ENCODE peak calls at places on chromosome 22, in seven cellular contexts. I is GM23248; N is SJSA1; O is prostate gland; G is MM.1S; C is effector memory CD4-positive, alpha-beta T cell; A is lower lobe of right lung. H is an unnamed sample.

GRCh38 chr22:29352778-29353177 is 35.6 kb downstream of the AP1B1 start:
- DNase-seq in I (no peak), N (no peak), O (no peak), G (no peak), C (no peak), A (peak; percentile 3), H (no peak)

GRCh38 chr22:30873086-30873650 is 95.4 kb downstream of the MORC2 start:
- DNase-seq in I (no peak), N (no peak), O (no peak), G (no peak), C (no peak), A (peak; percentile 13), H (peak; percentile 35)

GRCh38 chr22:25159028-25159427 is 40.6 kb upstream of the CRYBB3 start:
- DNase-seq in I (peak; percentile 9), N (no peak), O (no peak), G (no peak), C (no peak), A (no peak), H (no peak)

GRCh38 chr22:21634844-21635243 is 2.3 kb downstream of the CCDC116 start:
- DNase-seq in I (no peak), N (no peak), O (no peak), G (no peak), C (no peak), A (no peak), H (peak; percentile 49)

GRCh38 chr22:30640839-30641430 is 5.4 kb downstream of the SLC35E4 start:
- DNase-seq in I (no peak), N (no peak), O (no peak), G (no peak), C (no peak), A (no peak), H (peak; percentile 32)

GRCh38 chr22:20847318-20847822 is 11.2 kb downstream of the PI4KA start:
- DNase-seq in I (no peak), N (no peak), O (no peak), G (no peak), C (no peak), A (no peak), H (no peak)

GRCh38 chr22:49420651-49421050 is 407.0 kb downstream of the BRD1 start:
- DNase-seq in I (no peak), N (no peak), O (no peak), G (no peak), C (no peak), A (no peak), H (no peak)

GRCh38 chr22:27880778-27881394 is 38.2 kb downstream of the PITPNB start:
- DNase-seq in I (peak; percentile 76), N (peak; percentile 78), O (peak; percentile 55), G (peak; percentile 57), C (no peak), A (no peak), H (no peak)

GRCh38 chr22:18968011-18968749 is 32.1 kb upstream of the PRODH start:
- DNase-seq in I (peak; percentile 51), N (no peak), O (no peak), G (no peak), C (no peak), A (peak; percentile 52), H (peak; percentile 81)

GRCh38 chr22:50305658-50306566 is 1.5 kb downstream of the PLXNB2 start:
- DNase-seq in I (peak; percentile 98), N (peak; percentile 84), O (peak; percentile 93), G (no peak), C (no peak), A (peak; percentile 93), H (no peak)

GRCh38 chr22:46065733-46066454 is 84.4 kb upstream of the PPARA start:
- DNase-seq in I (peak; percentile 55), N (peak; percentile 76), O (no peak), G (no peak), C (no peak), A (no peak), H (no peak)

GRCh38 chr22:42938976-42939375 is 76.0 kb downstream of the PACSIN2 start:
- DNase-seq in I (peak; percentile 30), N (no peak), O (peak; percentile 76), G (no peak), C (no peak), A (no peak), H (no peak)

GRCh38 chr22:49690454-49690853 is 137.2 kb downstream of the BRD1 start:
- DNase-seq in I (no peak), N (peak; percentile 41), O (no peak), G (no peak), C (no peak), A (no peak), H (no peak)

GRCh38 chr22:49853981-49854791 is 542 bp downstream of the ZBED4 start:
- DNase-seq in I (peak; percentile 61), N (peak; percentile 45), O (peak; percentile 27), G (peak; percentile 29), C (no peak), A (peak; percentile 65), H (peak; percentile 89)

GRCh38 chr22:30261134-30261533 is 5.5 kb downstream of the OSM start:
- DNase-seq in I (no peak), N (no peak), O (no peak), G (no peak), C (no peak), A (no peak), H (no peak)

GRCh38 chr22:20552913-20553401 is 45.5 kb downstream of the MED15 start:
- DNase-seq in I (no peak), N (no peak), O (no peak), G (no peak), C (no peak), A (no peak), H (no peak)

GRCh38 chr22:19943665-19944026 is 2.0 kb upstream of the TXNRD2 start:
- DNase-seq in I (peak; percentile 83), N (peak; percentile 92), O (no peak), G (peak; percentile 14), C (no peak), A (peak; percentile 48), H (peak; percentile 59)

GRCh38 chr22:48506506-48507145 is 1321.0 kb downstream of the BRD1 start:
- DNase-seq in I (no peak), N (no peak), O (no peak), G (no peak), C (no peak), A (no peak), H (no peak)

GRCh38 chr22:40224702-40225101 is 47.0 kb downstream of the TNRC6B start:
- DNase-seq in I (no peak), N (no peak), O (no peak), G (no peak), C (no peak), A (no peak), H (no peak)

GRCh38 chr22:40231618-40232313 is 54.0 kb downstream of the TNRC6B start:
- DNase-seq in I (no peak), N (no peak), O (no peak), G (no peak), C (no peak), A (no peak), H (no peak)

GRCh38 chr22:40221055-40221414 is 43.3 kb downstream of the TNRC6B start:
- DNase-seq in I (no peak), N (no peak), O (no peak), G (no peak), C (no peak), A (no peak), H (no peak)

DNA sequence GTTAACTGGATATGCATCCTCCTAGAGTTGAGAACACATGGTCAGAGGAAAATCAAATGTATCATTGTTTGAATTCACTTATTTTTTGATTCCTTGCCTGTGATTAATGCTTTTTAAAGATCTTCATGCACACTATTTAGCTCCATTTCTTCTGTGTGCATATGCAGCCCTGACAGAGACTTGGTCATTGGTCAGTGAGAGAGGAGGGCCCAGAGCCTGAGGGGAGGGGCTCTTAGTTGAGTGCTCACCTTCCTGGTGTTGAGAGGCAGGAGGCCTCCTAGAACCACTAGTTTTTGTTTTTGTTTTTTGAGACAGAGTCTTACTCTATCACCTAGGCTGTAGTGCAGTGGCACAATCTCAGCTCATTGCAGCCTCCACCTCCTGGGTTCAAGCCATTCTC is 48.9 kb downstream of the TNRC6B start:
- DNase-seq in I (no peak), N (no peak), O (no peak), G (no peak), C (no peak), A (no peak), H (no peak)
- H3K4me3 ChIP-seq in I (no peak overlapping the region), N (no peak overlapping the region), O (no peak overlapping the region), G (no peak overlapping the region), C (no peak overlapping the region), A (no peak overlapping the region), H (no peak overlapping the region)

GRCh38 chr22:26372890-26373289 is 56.2 kb upstream of the ASPHD2 start:
- DNase-seq in I (no peak), N (no peak), O (no peak), G (no peak), C (no peak), A (no peak), H (no peak)
- H3K27me3 ChIP-seq in I (peaks cover 34% of the 10 kb centered on the region), N (peaks cover 41% of the 10 kb centered on the region), O (no peaks in the 10 kb centered on the region), G (peaks cover 61% of the 10 kb centered on the region), C (no peaks in the 10 kb centered on the region), A (peaks cover 43% of the 10 kb centered on the region), H (no peaks in the 10 kb centered on the region)

GRCh38 chr22:37893583-37893983 is 12.5 kb upstream of the MICALL1 start:
- DNase-seq in I (no peak), N (no peak), O (no peak), G (no peak), C (no peak), A (no peak), H (no peak)

GRCh38 chr22:37891926-37892325 is 14.2 kb upstream of the MICALL1 start:
- DNase-seq in I (no peak), N (no peak), O (no peak), G (no peak), C (no peak), A (no peak), H (no peak)

GRCh38 chr22:37896181-37896592 is 9.9 kb upstream of the MICALL1 start:
- DNase-seq in I (no peak), N (no peak), O (peak; percentile 45), G (peak; percentile 83), C (peak; percentile 23), A (no peak), H (no peak)

GRCh38 chr22:37894939-37895670 is 11.0 kb upstream of the MICALL1 start:
- DNase-seq in I (no peak), N (no peak), O (peak; percentile 57), G (no peak), C (no peak), A (no peak), H (peak; percentile 68)

GRCh38 chr22:37892566-37893338 is 13.3 kb upstream of the MICALL1 start:
- DNase-seq in I (no peak), N (no peak), O (no peak), G (no peak), C (no peak), A (peak; percentile 69), H (no peak)
- H3K36me3 ChIP-seq in I (peaks cover 17% of the 10 kb centered on the region), N (peaks cover 50% of the 10 kb centered on the region), O (peaks cover 6% of the 10 kb centered on the region), G (peaks cover 12% of the 10 kb centered on the region), C (peaks cover 21% of the 10 kb centered on the region), A (peaks cover 38% of the 10 kb centered on the region), H (peaks cover 10% of the 10 kb centered on the region)

DNA sequence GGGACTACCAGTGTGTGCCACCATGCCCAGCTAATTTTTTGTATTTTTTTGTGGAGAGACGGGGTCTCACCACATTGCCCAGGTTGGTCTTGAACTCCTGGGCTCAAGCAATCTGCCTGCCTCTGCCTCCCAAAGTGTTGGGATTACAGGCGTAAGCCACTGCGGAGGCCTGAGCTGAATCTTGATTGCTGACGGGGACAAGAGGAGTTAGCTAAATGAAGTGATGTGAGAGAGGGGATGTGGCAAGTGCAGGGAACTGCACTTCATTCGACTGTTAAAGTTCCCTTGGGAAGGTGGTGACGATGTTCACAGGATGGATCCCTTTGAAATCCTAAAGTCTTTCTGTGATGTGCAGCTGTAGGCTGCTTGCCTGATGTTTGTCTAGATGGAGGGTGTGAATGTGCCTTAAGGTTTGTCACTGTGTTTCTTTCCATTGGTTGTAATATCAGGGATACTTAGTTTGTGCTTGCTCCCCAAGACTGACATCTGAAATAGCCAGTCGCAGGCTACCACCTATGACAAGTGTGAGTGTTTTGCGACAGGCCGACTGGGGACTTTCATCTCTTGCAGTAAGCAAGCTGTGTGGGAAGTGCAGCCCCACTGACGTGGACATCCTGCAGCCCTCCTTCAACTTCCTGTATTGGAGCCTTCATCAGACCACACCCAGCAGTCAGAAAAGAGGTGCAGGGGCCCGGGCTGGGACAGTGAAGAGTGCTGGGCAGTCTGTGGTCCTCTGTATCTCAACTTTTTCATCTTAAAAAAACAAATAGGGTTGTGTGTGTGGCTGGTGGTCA is 19.6 kb upstream of the CCDC134 start:
- DNase-seq in I (peak; percentile 64), N (no peak), O (no peak), G (peak; percentile 87), C (peak; percentile 89), A (peak; percentile 83), H (no peak)
- H3K4me3 ChIP-seq in I (peak overlapping the region; percentile 37), N (no peak overlapping the region), O (no peak overlapping the region), G (peak overlapping the region; percentile 26), C (peak overlapping the region; percentile 60), A (peak overlapping the region; percentile 38), H (no peak overlapping the region)